ENCODE peak calls at places on chromosomes 6 and 20, in five cellular contexts. G is activated CD8-positive, alpha-beta T cell treated with anti-CD3 and anti-CD28 coated beads for 36 hours; L is NCI-H1092 treated with DMSO at 0.1 percent for 48 hours; S is iPS-NIHi11; O is brain microvascular endothelial cell. R is an unnamed sample.

GRCh38 chr20:46814366-46815232 is 80.0 kb upstream of the EYA2 start:
- DNase-seq in G (no peak), L (peak; percentile 21), S (peak; percentile 60), O (peak; percentile 94), R (peak; percentile 86)

GRCh38 chr6:8875986-8876385 is 440.6 kb upstream of the SLC35B3 start:
- DNase-seq in G (no peak), L (no peak), S (no peak), O (no peak), R (no peak)

GRCh38 chr6:167054987-167055386 is 55.8 kb downstream of the CEP43 start:
- DNase-seq in G (no peak), L (no peak), S (no peak), O (no peak), R (no peak)

GRCh38 chr6:157059781-157060180 is 263.5 kb downstream of the TMEM242 start:
- DNase-seq in G (no peak), L (no peak), S (no peak), O (no peak), R (no peak)

GRCh38 chr6:143093290-143093689 is 32.6 kb downstream of the AIG1 start:
- DNase-seq in G (no peak), L (no peak), S (no peak), O (no peak), R (no peak)

GRCh38 chr20:45323731-45324130 is 15.6 kb upstream of the MATN4 start:
- DNase-seq in G (no peak), L (no peak), S (no peak), O (no peak), R (no peak)

GRCh38 chr6:168200571-168201134 is 118.9 kb downstream of the DACT2 start:
- DNase-seq in G (no peak), L (no peak), S (no peak), O (no peak), R (no peak)

GRCh38 chr20:38999217-38999616 is 37.1 kb downstream of the DHX35 start:
- DNase-seq in G (peak; percentile 11), L (no peak), S (no peak), O (no peak), R (no peak)

GRCh38 chr20:1431158-1431557 is 35.5 kb downstream of the NSFL1C start:
- DNase-seq in G (no peak), L (no peak), S (no peak), O (no peak), R (no peak)

GRCh38 chr20:58514321-58515239 is 619 bp downstream of the APCDD1L start:
- DNase-seq in G (no peak), L (no peak), S (peak; percentile 50), O (no peak), R (peak; percentile 23)

GRCh38 chr20:18694071-18694470 is 106.2 kb downstream of the DTD1 start:
- DNase-seq in G (no peak), L (peak; percentile 47), S (no peak), O (no peak), R (no peak)

GRCh38 chr20:3751284-3751663 is 16.3 kb downstream of the ADISSP start:
- DNase-seq in G (no peak), L (no peak), S (peak; percentile 62), O (no peak), R (no peak)

GRCh38 chr6:71707059-71707458 is 179.3 kb upstream of the RIMS1 start:
- DNase-seq in G (no peak), L (no peak), S (no peak), O (no peak), R (no peak)

GRCh38 chr6:12637960-12638641 is 78.5 kb upstream of the PHACTR1 start:
- DNase-seq in G (peak; percentile 70), L (peak; percentile 35), S (peak; percentile 61), O (peak; percentile 74), R (peak; percentile 77)

GRCh38 chr6:128463942-128464341 is 56.5 kb downstream of the PTPRK start:
- DNase-seq in G (no peak), L (no peak), S (no peak), O (peak; percentile 13), R (peak; percentile 8)

GRCh38 chr6:140744648-140745320 is 1370.3 kb upstream of the CITED2 start:
- DNase-seq in G (peak; percentile 2), L (no peak), S (no peak), O (peak; percentile 65), R (peak; percentile 76)

GRCh38 chr6:127195833-127196232 is 70.8 kb upstream of the RNF146 start:
- DNase-seq in G (no peak), L (no peak), S (no peak), O (no peak), R (no peak)

GRCh38 chr6:135243871-135244796 is 63.0 kb downstream of the MYB start:
- DNase-seq in G (no peak), L (no peak), S (no peak), O (no peak), R (no peak)

GRCh38 chr20:23139524-23139923 is 53.4 kb upstream of the CD93 start:
- DNase-seq in G (no peak), L (peak; percentile 49), S (no peak), O (no peak), R (no peak)

GRCh38 chr20:63067721-63068560 is 61.2 kb upstream of the BHLHE23 start:
- DNase-seq in G (no peak), L (no peak), S (no peak), O (no peak), R (no peak)

GRCh38 chr6:106241498-106241897 is 84.1 kb downstream of the ATG5 start:
- DNase-seq in G (no peak), L (no peak), S (no peak), O (no peak), R (no peak)